ENCODE peak calls at places on chromosomes 2 and 18, in six cellular contexts. One of them, this sample, is unnamed.

GRCh38 chr2:191749181-191749540 is 71.2 kb downstream of the NABP1 start:
- DNase-seq in H1: no peak
- DNase-seq in K562: no peak
- DNase-seq in HEK293T: no peak
- DNase-seq in WTC11: no peak
- DNase-seq in GM12878: no peak
- DNase-seq in this sample: peak

GRCh38 chr2:219571311-219572236 is at the start of gene OBSL1:
- DNase-seq in H1: peak
- DNase-seq in K562: peak
- DNase-seq in HEK293T: peak
- DNase-seq in WTC11: peak
- DNase-seq in GM12878: no peak
- DNase-seq in this sample: no peak

GRCh38 chr2:181955010-181955409 is 30.6 kb upstream of the PPP1R1C start:
- DNase-seq in H1: no peak
- DNase-seq in K562: no peak
- DNase-seq in HEK293T: no peak
- DNase-seq in WTC11: no peak
- DNase-seq in GM12878: no peak
- DNase-seq in this sample: peak

GRCh38 chr2:166361351-166362153 is 14.2 kb downstream of the SCN9A start:
- DNase-seq in H1: no peak
- DNase-seq in K562: no peak
- DNase-seq in HEK293T: no peak
- DNase-seq in WTC11: no peak
- DNase-seq in GM12878: no peak
- DNase-seq in this sample: peak

GRCh38 chr2:158011055-158011771 is 90.5 kb upstream of the UPP2 start:
- DNase-seq in H1: no peak
- DNase-seq in K562: peak
- DNase-seq in HEK293T: no peak
- DNase-seq in WTC11: peak
- DNase-seq in GM12878: no peak
- DNase-seq in this sample: no peak

GRCh38 chr2:64819774-64820688 is 166.3 kb upstream of the SERTAD2 start:
- DNase-seq in H1: no peak
- DNase-seq in K562: no peak
- DNase-seq in HEK293T: no peak
- DNase-seq in WTC11: no peak
- DNase-seq in GM12878: peak
- DNase-seq in this sample: no peak

GRCh38 chr2:43262239-43262638 is 35.8 kb upstream of the ZFP36L2 start:
- DNase-seq in H1: no peak
- DNase-seq in K562: no peak
- DNase-seq in HEK293T: no peak
- DNase-seq in WTC11: no peak
- DNase-seq in GM12878: no peak
- DNase-seq in this sample: no peak

GRCh38 chr18:49778826-49779465 is 34.4 kb downstream of the ACAA2 start:
- DNase-seq in H1: no peak
- DNase-seq in K562: no peak
- DNase-seq in HEK293T: no peak
- DNase-seq in WTC11: no peak
- DNase-seq in GM12878: peak
- DNase-seq in this sample: no peak

GRCh38 chr2:205687018-205687956 is 5.0 kb downstream of the NRP2 start:
- DNase-seq in H1: peak
- DNase-seq in K562: no peak
- DNase-seq in HEK293T: no peak
- DNase-seq in WTC11: no peak
- DNase-seq in GM12878: no peak
- DNase-seq in this sample: no peak

GRCh38 chr2:134668821-134669220 is 50.0 kb downstream of the TMEM163 start:
- DNase-seq in H1: peak
- DNase-seq in K562: no peak
- DNase-seq in HEK293T: no peak
- DNase-seq in WTC11: no peak
- DNase-seq in GM12878: no peak
- DNase-seq in this sample: no peak

GRCh38 chr2:236578980-236579745 is 9.5 kb downstream of the ACKR3 start:
- DNase-seq in H1: no peak
- DNase-seq in K562: no peak
- DNase-seq in HEK293T: no peak
- DNase-seq in WTC11: no peak
- DNase-seq in GM12878: no peak
- DNase-seq in this sample: no peak

GRCh38 chr2:63844616-63845015 is 2.9 kb downstream of the UGP2 start:
- DNase-seq in H1: no peak
- DNase-seq in K562: no peak
- DNase-seq in HEK293T: no peak
- DNase-seq in WTC11: no peak
- DNase-seq in GM12878: no peak
- DNase-seq in this sample: no peak

GRCh38 chr2:217975626-217976025 is 27.2 kb downstream of the TNS1 start:
- DNase-seq in H1: no peak
- DNase-seq in K562: no peak
- DNase-seq in HEK293T: no peak
- DNase-seq in WTC11: no peak
- DNase-seq in GM12878: no peak
- DNase-seq in this sample: no peak

GRCh38 chr2:201057089-201057499 is 14.4 kb downstream of the HYCC2 start:
- DNase-seq in H1: no peak
- DNase-seq in K562: no peak
- DNase-seq in HEK293T: no peak
- DNase-seq in WTC11: no peak
- DNase-seq in GM12878: no peak
- DNase-seq in this sample: no peak

GRCh38 chr2:42298132-42298531 is 62.9 kb downstream of the COX7A2L start:
- DNase-seq in H1: no peak
- DNase-seq in K562: no peak
- DNase-seq in HEK293T: no peak
- DNase-seq in WTC11: no peak
- DNase-seq in GM12878: no peak
- DNase-seq in this sample: no peak

GRCh38 chr2:32423536-32423935 is 66.7 kb downstream of the BIRC6 start:
- DNase-seq in H1: no peak
- DNase-seq in K562: no peak
- DNase-seq in HEK293T: no peak
- DNase-seq in WTC11: no peak
- DNase-seq in GM12878: no peak
- DNase-seq in this sample: no peak

GRCh38 chr18:32438173-32438572 is 32.5 kb downstream of the GAREM1 start:
- DNase-seq in H1: no peak
- DNase-seq in K562: no peak
- DNase-seq in HEK293T: no peak
- DNase-seq in WTC11: no peak
- DNase-seq in GM12878: no peak
- DNase-seq in this sample: no peak

GRCh38 chr2:223779877-223780276 is 57.5 kb downstream of the AP1S3 start:
- DNase-seq in H1: peak
- DNase-seq in K562: peak
- DNase-seq in HEK293T: peak
- DNase-seq in WTC11: peak
- DNase-seq in GM12878: no peak
- DNase-seq in this sample: peak

GRCh38 chr18:68847219-68847860 is 49.5 kb downstream of the CCDC102B start:
- DNase-seq in H1: no peak
- DNase-seq in K562: no peak
- DNase-seq in HEK293T: no peak
- DNase-seq in WTC11: no peak
- DNase-seq in GM12878: no peak
- DNase-seq in this sample: peak

GRCh38 chr2:94880507-94880906 is 9.3 kb downstream of the TEKT4 start:
- DNase-seq in H1: no peak
- DNase-seq in K562: no peak
- DNase-seq in HEK293T: no peak
- DNase-seq in WTC11: no peak
- DNase-seq in GM12878: no peak
- DNase-seq in this sample: no peak

DNA sequence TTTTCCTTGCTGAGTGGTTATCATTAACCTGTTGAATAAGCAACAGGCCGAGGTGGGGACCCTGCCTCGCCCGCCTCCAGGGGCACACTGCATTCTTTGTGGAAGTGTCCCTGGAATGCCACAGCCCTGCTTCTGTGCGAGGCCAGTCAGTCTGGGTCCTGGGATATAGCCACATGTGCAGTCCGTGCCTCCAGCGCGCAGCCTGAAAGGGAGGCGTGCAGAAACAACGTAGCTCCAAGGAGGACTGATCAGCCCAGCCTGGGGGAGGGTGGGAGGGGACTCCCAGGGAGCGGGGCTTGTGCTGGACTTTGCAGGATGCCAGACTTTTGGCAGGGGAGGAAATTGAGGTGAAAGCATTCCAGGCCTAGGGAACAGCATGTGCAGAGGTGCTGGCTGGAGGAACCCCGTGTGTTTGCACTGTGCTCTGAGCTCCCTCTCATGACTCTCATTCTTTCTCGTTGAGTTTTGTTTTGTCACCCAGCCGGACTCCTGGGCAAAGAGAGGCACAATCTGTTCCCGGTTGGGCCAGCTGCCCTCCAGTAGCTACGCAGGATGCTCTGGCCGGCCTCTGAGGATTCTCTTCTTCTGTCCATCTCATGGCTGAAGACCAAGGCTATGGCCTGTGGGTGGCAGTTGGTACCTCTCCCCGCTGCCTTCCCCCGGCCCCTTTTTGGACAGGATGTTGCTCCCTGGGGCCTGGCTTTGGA is 39.7 kb downstream of the HPCAL1 start:
- DNase-seq in H1: no peak
- DNase-seq in K562: no peak
- DNase-seq in HEK293T: no peak
- DNase-seq in WTC11: no peak
- DNase-seq in GM12878: no peak
- DNase-seq in this sample: no peak
- TF ChIP-seq SP1 in H1: no peak
- TF ChIP-seq SP1 in K562: no peak
- TF ChIP-seq SP1 in HEK293T: no peak
- TF ChIP-seq SP1 in WTC11: no peak
- TF ChIP-seq SP1 in GM12878: no peak
- TF ChIP-seq SP1 in this sample: no peak

GRCh38 chr18:767084-767882 is 44.8 kb downstream of the YES1 start:
- DNase-seq in H1: no peak
- DNase-seq in K562: no peak
- DNase-seq in HEK293T: no peak
- DNase-seq in WTC11: no peak
- DNase-seq in GM12878: no peak
- DNase-seq in this sample: no peak
- TF ChIP-seq SP1 in H1: no peak
- TF ChIP-seq SP1 in K562: no peak
- TF ChIP-seq SP1 in HEK293T: no peak
- TF ChIP-seq SP1 in WTC11: no peak
- TF ChIP-seq SP1 in GM12878: no peak
- TF ChIP-seq SP1 in this sample: no peak

GRCh38 chr2:26086779-26087178 is 52.9 kb downstream of the RAB10 start:
- DNase-seq in H1: no peak
- DNase-seq in K562: no peak
- DNase-seq in HEK293T: no peak
- DNase-seq in WTC11: no peak
- DNase-seq in GM12878: no peak
- DNase-seq in this sample: no peak

GRCh38 chr2:26089337-26089736 is 55.5 kb downstream of the RAB10 start:
- DNase-seq in H1: no peak
- DNase-seq in K562: no peak
- DNase-seq in HEK293T: no peak
- DNase-seq in WTC11: no peak
- DNase-seq in GM12878: no peak
- DNase-seq in this sample: no peak

GRCh38 chr2:26081601-26082000 is 47.7 kb downstream of the RAB10 start:
- DNase-seq in H1: no peak
- DNase-seq in K562: no peak
- DNase-seq in HEK293T: no peak
- DNase-seq in WTC11: no peak
- DNase-seq in GM12878: no peak
- DNase-seq in this sample: no peak

GRCh38 chr2:26088038-26088643 is 54.3 kb downstream of the RAB10 start:
- DNase-seq in H1: no peak
- DNase-seq in K562: peak
- DNase-seq in HEK293T: peak
- DNase-seq in WTC11: no peak
- DNase-seq in GM12878: no peak
- DNase-seq in this sample: no peak

GRCh38 chr2:26086155-26086634 is 52.3 kb downstream of the RAB10 start:
- DNase-seq in H1: no peak
- DNase-seq in K562: no peak
- DNase-seq in HEK293T: no peak
- DNase-seq in WTC11: no peak
- DNase-seq in GM12878: peak
- DNase-seq in this sample: peak
- TF ChIP-seq SP1 in H1: no peak
- TF ChIP-seq SP1 in K562: no peak
- TF ChIP-seq SP1 in HEK293T: no peak
- TF ChIP-seq SP1 in WTC11: no peak
- TF ChIP-seq SP1 in GM12878: no peak
- TF ChIP-seq SP1 in this sample: no peak

GRCh38 chr2:85744055-85744454 is 9.7 kb upstream of the ATOH8 start:
- DNase-seq in H1: no peak
- DNase-seq in K562: no peak
- DNase-seq in HEK293T: no peak
- DNase-seq in WTC11: no peak
- DNase-seq in GM12878: no peak
- DNase-seq in this sample: no peak

GRCh38 chr2:85746313-85747004 is 7.3 kb upstream of the ATOH8 start:
- DNase-seq in H1: no peak
- DNase-seq in K562: no peak
- DNase-seq in HEK293T: no peak
- DNase-seq in WTC11: no peak
- DNase-seq in GM12878: no peak
- DNase-seq in this sample: no peak

GRCh38 chr2:85745619-85746018 is 8.2 kb upstream of the ATOH8 start:
- DNase-seq in H1: no peak
- DNase-seq in K562: no peak
- DNase-seq in HEK293T: no peak
- DNase-seq in WTC11: no peak
- DNase-seq in GM12878: no peak
- DNase-seq in this sample: no peak

GRCh38 chr2:85743304-85743978 is 10.3 kb upstream of the ATOH8 start:
- DNase-seq in H1: no peak
- DNase-seq in K562: peak
- DNase-seq in HEK293T: no peak
- DNase-seq in WTC11: no peak
- DNase-seq in GM12878: no peak
- DNase-seq in this sample: no peak

GRCh38 chr2:85744771-85745601 is 8.8 kb upstream of the ATOH8 start:
- DNase-seq in H1: no peak
- DNase-seq in K562: no peak
- DNase-seq in HEK293T: no peak
- DNase-seq in WTC11: no peak
- DNase-seq in GM12878: no peak
- DNase-seq in this sample: no peak
- TF ChIP-seq SP1 in H1: no peak
- TF ChIP-seq SP1 in K562: no peak
- TF ChIP-seq SP1 in HEK293T: no peak
- TF ChIP-seq SP1 in WTC11: no peak
- TF ChIP-seq SP1 in GM12878: no peak
- TF ChIP-seq SP1 in this sample: no peak

This sample was measured in HCT116.